ENCODE peak calls at places on chromosomes 5 and 9, in six cellular contexts. P, H, C, Y, R and T are unnamed samples.

GRCh38 chr5:39009981-39010380 is 64.2 kb downstream of the RICTOR start:
- DNase-seq in Y (no peak), R (no peak), H (no peak), C (no peak), P (no peak), T (no peak)

GRCh38 chr5:109563692-109564091 is 126.0 kb upstream of the MAN2A1 start:
- DNase-seq in Y (no peak), R (no peak), P (no peak), C (no peak), H (no peak), T (no peak)

GRCh38 chr5:93735378-93735777 is 6.0 kb downstream of the POU5F2 start:
- DNase-seq in C (peak), R (no peak), P (no peak), H (no peak), Y (no peak), T (no peak)

GRCh38 chr5:6576861-6577501 is 55.9 kb downstream of the NSUN2 start:
- DNase-seq in H (peak), P (peak), C (peak), Y (peak), R (peak), T (peak)

GRCh38 chr5:35212006-35212982 is 18.0 kb downstream of the PRLR start:
- DNase-seq in Y (no peak), H (no peak), C (no peak), R (peak), P (no peak), T (no peak)

GRCh38 chr9:70601000-70601929 is 186.8 kb upstream of the KLF9 start:
- DNase-seq in H (no peak), R (no peak), P (no peak), Y (peak), C (peak), T (no peak)

GRCh38 chr9:136326061-136326776 is 1.1 kb upstream of the GPSM1 start:
- DNase-seq in P (no peak), Y (no peak), R (no peak), H (no peak), C (peak), T (no peak)

GRCh38 chr9:36924071-36924470 is 110.0 kb downstream of the PAX5 start:
- DNase-seq in Y (peak), R (peak), P (peak), C (peak), H (no peak), T (peak)

GRCh38 chr5:168409601-168410458 is 76.4 kb upstream of the RARS1 start:
- DNase-seq in P (no peak), H (no peak), R (peak), Y (no peak), C (no peak), T (no peak)

GRCh38 chr9:78745996-78746395 is 449.1 kb downstream of the PSAT1 start:
- DNase-seq in Y (no peak), P (no peak), H (no peak), R (no peak), C (no peak), T (no peak)

GRCh38 chr5:79853676-79854418 is 137.2 kb downstream of the MTX3 start:
- DNase-seq in P (peak), C (no peak), Y (peak), R (no peak), H (no peak), T (peak)

GRCh38 chr9:129962889-129963703 is 79.9 kb downstream of the FNBP1 start:
- DNase-seq in C (peak), H (no peak), R (peak), Y (no peak), P (no peak), T (peak)

GRCh38 chr9:131395027-131395744 is 1.3 kb downstream of the PRRC2B start:
- DNase-seq in R (peak), C (peak), Y (no peak), P (no peak), H (peak), T (peak)

DNA sequence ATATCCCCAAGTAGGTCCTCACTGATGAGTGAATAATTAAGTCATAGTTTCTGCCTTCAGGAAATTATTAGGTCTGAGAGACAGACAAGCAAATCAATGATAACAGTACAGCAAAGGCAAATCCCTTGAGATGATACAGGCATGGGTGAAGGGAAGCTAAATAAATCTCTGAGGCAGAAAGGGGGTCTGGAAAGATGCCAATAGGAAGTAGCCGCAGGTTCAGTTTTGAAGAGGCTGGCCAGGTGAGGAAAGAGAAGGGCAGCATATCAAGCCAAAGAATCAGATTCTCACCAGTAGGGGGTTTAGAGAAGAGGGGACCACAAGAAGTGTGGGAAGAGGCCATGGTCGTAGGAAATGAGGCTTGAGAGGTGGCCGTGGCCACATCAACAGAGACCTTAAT is 85.8 kb downstream of the KIAA1958 start:
- DNase-seq in R (no peak), Y (no peak), P (no peak), C (no peak), H (no peak), T (no peak)
- TF ChIP-seq CTCF in R (no peak), Y (no peak), P (no peak), C (no peak), H (no peak), T (no peak)

GRCh38 chr9:127207734-127208410 is 56.7 kb upstream of the GARNL3 start:
- DNase-seq in P (no peak), C (no peak), H (no peak), R (no peak), Y (no peak), T (no peak)
- TF ChIP-seq MYC in P (no peak), C (no peak), H (no peak), R (no peak), Y (no peak), T (no peak)

GRCh38 chr9:63859475-63860215 is 1425.4 kb downstream of the FOXD4L5 start:
- DNase-seq in H (peak), P (peak), R (no peak), C (no peak), Y (peak), T (no peak)
- H3K4me3 ChIP-seq in H (peak), P (peak), R (no peak), C (no peak), Y (peak), T (no peak)

GRCh38 chr5:148970876-148971275 is 92.0 kb downstream of the SH3TC2 start:
- DNase-seq in R (no peak), C (no peak), H (no peak), P (no peak), Y (no peak), T (no peak)

GRCh38 chr5:148972958-148973357 is 89.9 kb downstream of the SH3TC2 start:
- DNase-seq in P (peak), C (peak), Y (peak), R (no peak), H (no peak), T (no peak)

GRCh38 chr5:148973455-148973854 is 89.4 kb downstream of the SH3TC2 start:
- DNase-seq in H (no peak), R (no peak), Y (no peak), C (no peak), P (no peak), T (no peak)

GRCh38 chr5:148970228-148970627 is 92.6 kb downstream of the SH3TC2 start:
- DNase-seq in C (no peak), P (no peak), H (no peak), Y (no peak), R (no peak), T (no peak)

DNA sequence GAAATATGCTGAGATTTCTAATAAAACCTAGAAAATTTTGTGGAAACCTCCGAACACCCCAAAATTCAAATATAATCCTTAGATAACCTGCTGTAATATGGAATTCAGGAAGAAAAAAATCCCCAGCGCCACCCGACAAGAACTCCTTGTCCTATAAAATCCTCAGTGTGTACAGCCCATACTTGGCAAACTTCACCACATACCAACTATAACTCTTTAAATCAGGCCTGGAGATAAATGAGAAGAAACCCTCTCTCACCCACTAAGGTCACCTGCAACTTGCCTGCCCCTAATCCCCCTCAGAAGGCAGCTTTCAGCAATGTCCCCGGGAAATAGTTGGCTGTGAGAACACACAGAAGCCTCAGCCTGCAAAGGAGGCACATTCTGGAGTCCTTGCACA is 90.5 kb downstream of the SH3TC2 start:
- DNase-seq in C (no peak), Y (no peak), H (no peak), R (no peak), P (no peak), T (no peak)
- TF ChIP-seq CTCF in C (no peak), Y (no peak), H (no peak), R (no peak), P (no peak), T (no peak)

GRCh38 chr5:61806491-61807020 is 474.5 kb downstream of the ZSWIM6 start:
- DNase-seq in P (no peak), C (no peak), H (no peak), Y (no peak), R (no peak), T (no peak)

GRCh38 chr5:61808884-61809283 is 476.8 kb downstream of the ZSWIM6 start:
- DNase-seq in C (no peak), R (no peak), Y (no peak), P (no peak), H (no peak), T (no peak)

GRCh38 chr5:61808091-61808490 is 476.0 kb downstream of the ZSWIM6 start:
- DNase-seq in Y (no peak), H (no peak), P (no peak), C (no peak), R (no peak), T (no peak)

GRCh38 chr5:61802456-61802855 is 470.4 kb downstream of the ZSWIM6 start:
- DNase-seq in R (no peak), H (no peak), Y (no peak), P (peak), C (no peak), T (no peak)

DNA sequence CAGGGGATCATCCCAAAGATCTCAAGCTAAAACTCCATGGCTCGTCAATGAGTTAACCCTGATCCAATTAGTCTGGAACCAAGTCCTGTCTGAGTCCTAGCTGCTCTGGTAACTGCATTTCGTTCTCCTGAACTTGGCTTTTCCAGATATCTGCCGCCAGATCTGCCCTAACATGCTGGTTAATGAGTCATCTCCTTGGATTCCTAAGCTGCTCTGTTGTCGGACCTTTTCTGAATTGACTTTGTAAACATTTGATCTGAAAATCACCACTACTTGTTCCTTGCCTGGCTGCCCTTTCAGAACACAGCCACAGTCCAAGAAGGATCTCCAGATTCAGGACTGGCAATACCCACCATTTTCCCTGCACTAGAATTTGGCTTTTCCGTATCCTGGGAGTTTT is 473.0 kb downstream of the ZSWIM6 start:
- DNase-seq in P (peak), C (no peak), R (no peak), H (no peak), Y (no peak), T (no peak)
- TF ChIP-seq MYC in P (no peak), C (no peak), R (no peak), H (no peak), Y (no peak), T (no peak)

DNA sequence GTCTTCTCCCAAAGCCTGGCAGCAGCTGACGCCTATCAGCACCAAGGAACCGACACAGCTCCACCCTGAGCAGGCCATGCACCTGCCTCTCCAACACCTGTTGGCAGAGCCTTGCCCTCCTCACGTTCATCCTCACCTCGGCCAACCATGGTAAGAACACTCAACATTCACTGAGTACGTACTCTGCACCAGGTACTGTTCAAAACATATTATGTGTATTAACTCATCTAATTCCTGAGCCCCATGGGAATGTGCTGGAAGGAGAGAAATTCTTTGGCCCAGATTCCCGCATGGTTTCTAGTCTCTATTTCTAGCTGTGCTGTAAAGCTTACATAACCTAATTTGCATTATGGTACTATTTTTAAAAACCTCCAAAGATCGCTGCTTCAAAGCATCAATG is 86.1 kb downstream of the GPR21 start:
- DNase-seq in Y (no peak), R (no peak), P (no peak), H (no peak), C (no peak), T (no peak)
- H3K4me3 ChIP-seq in Y (no peak), R (no peak), P (no peak), H (no peak), C (no peak), T (no peak)

DNA sequence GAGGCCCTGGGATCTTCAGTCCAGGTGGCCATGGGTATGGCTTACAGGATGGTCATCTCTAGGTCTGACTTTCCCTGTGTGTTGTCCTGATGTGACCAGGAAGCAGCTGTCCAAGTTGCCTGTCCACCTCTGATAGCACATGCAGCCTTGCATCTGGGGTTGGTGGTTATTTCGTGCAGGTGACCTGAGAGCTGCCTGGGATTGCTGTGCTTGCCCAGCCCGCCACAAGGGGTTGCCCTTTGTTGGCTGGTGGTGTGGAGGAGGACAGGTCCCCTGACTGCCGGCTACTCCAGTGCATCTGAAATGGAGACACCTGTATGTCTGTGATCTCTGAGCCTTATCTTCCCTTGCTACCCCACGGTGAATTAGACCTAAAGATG is 212.6 kb downstream of the ARHGAP26 start:
- DNase-seq in C (no peak), Y (no peak), H (no peak), P (no peak), R (no peak), T (no peak)
- TF ChIP-seq CTCF in C (no peak), Y (peak), H (peak), P (no peak), R (peak), T (peak)

DNA sequence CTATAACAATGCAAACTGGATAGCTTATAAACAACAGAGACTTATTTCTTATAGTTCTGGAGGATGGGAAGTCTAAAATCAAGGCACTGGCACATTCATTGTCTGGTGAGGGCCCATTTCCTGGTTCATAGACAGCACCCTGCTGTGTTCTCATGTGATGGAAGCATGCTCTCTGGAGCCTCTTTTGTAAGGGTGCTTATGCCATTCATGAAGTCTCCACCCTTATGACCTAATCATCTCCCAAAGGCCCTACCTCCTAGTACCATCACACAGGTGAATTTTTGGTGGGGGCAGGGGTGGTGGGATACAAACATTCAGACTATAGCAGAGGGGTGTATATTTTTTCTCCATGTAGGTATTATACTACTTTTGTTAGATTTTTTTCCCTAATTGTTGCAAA is 92.4 kb downstream of the UNC13B start:
- DNase-seq in R (no peak), Y (no peak), C (no peak), P (peak), H (no peak), T (peak)
- TF ChIP-seq MYC in R (no peak), Y (no peak), C (no peak), P (no peak), H (no peak), T (no peak)